ENCODE peak calls at places on chromosomes 3 and 15, in six cellular contexts. One of them, this sample, is unnamed.

GRCh38 chr3:53318522-53318921 is 28.8 kb downstream of the DCP1A start:
- DNase-seq in psoas muscle: no peak
- DNase-seq in heart left ventricle: no peak
- DNase-seq in cardiac muscle cell: peak; percentile 40
- DNase-seq in Panc1: no peak
- DNase-seq in HCT116: no peak
- DNase-seq in this sample: no peak

GRCh38 chr3:115245899-115246298 is 98.8 kb upstream of the ZBTB20 start:
- DNase-seq in psoas muscle: no peak
- DNase-seq in heart left ventricle: no peak
- DNase-seq in cardiac muscle cell: peak; percentile 53
- DNase-seq in Panc1: no peak
- DNase-seq in HCT116: no peak
- DNase-seq in this sample: no peak

GRCh38 chr3:125110016-125110875 is 54.4 kb upstream of the HEG1 start:
- DNase-seq in psoas muscle: no peak
- DNase-seq in heart left ventricle: no peak
- DNase-seq in cardiac muscle cell: peak; percentile 89
- DNase-seq in Panc1: no peak
- DNase-seq in HCT116: peak; percentile 32
- DNase-seq in this sample: no peak

GRCh38 chr15:29682781-29683180 is 139.5 kb downstream of the TJP1 start:
- DNase-seq in psoas muscle: no peak
- DNase-seq in heart left ventricle: no peak
- DNase-seq in cardiac muscle cell: no peak
- DNase-seq in Panc1: no peak
- DNase-seq in HCT116: no peak
- DNase-seq in this sample: no peak

GRCh38 chr3:131261137-131261536 is 120.4 kb upstream of the NUDT16 start:
- DNase-seq in psoas muscle: no peak
- DNase-seq in heart left ventricle: no peak
- DNase-seq in cardiac muscle cell: no peak
- DNase-seq in Panc1: no peak
- DNase-seq in HCT116: no peak
- DNase-seq in this sample: no peak

GRCh38 chr15:68843425-68844311 is 23.0 kb upstream of the ANP32A start:
- DNase-seq in psoas muscle: no peak
- DNase-seq in heart left ventricle: no peak
- DNase-seq in cardiac muscle cell: peak; percentile 27
- DNase-seq in Panc1: no peak
- DNase-seq in HCT116: no peak
- DNase-seq in this sample: no peak

GRCh38 chr3:13891492-13892073 is 11.7 kb upstream of the WNT7A start:
- DNase-seq in psoas muscle: no peak
- DNase-seq in heart left ventricle: no peak
- DNase-seq in cardiac muscle cell: no peak
- DNase-seq in Panc1: no peak
- DNase-seq in HCT116: no peak
- DNase-seq in this sample: no peak

GRCh38 chr15:70121656-70122297 is 24.1 kb upstream of the TLE3 start:
- DNase-seq in psoas muscle: peak; percentile 85
- DNase-seq in heart left ventricle: peak; percentile 59
- DNase-seq in cardiac muscle cell: peak; percentile 98
- DNase-seq in Panc1: no peak
- DNase-seq in HCT116: no peak
- DNase-seq in this sample: peak; percentile 73

GRCh38 chr3:37943631-37944242 is 46.8 kb upstream of the VILL start:
- DNase-seq in psoas muscle: no peak
- DNase-seq in heart left ventricle: no peak
- DNase-seq in cardiac muscle cell: no peak
- DNase-seq in Panc1: no peak
- DNase-seq in HCT116: no peak
- DNase-seq in this sample: no peak

GRCh38 chr3:141360888-141361598 is 7.3 kb upstream of the ZBTB38 start:
- DNase-seq in psoas muscle: no peak
- DNase-seq in heart left ventricle: no peak
- DNase-seq in cardiac muscle cell: peak; percentile 91
- DNase-seq in Panc1: peak; percentile 65
- DNase-seq in HCT116: peak; percentile 59
- DNase-seq in this sample: no peak

GRCh38 chr15:78448441-78449219 is 10.6 kb downstream of the IREB2 start:
- DNase-seq in psoas muscle: no peak
- DNase-seq in heart left ventricle: no peak
- DNase-seq in cardiac muscle cell: no peak
- DNase-seq in Panc1: no peak
- DNase-seq in HCT116: no peak
- DNase-seq in this sample: no peak

GRCh38 chr15:99143655-99144610 is 39.1 kb downstream of the SYNM start:
- DNase-seq in psoas muscle: peak; percentile 93
- DNase-seq in heart left ventricle: peak; percentile 74
- DNase-seq in cardiac muscle cell: peak; percentile 76
- DNase-seq in Panc1: no peak
- DNase-seq in HCT116: no peak
- DNase-seq in this sample: no peak

GRCh38 chr3:100913870-100914654 is 79.2 kb downstream of the ABI3BP start:
- DNase-seq in psoas muscle: no peak
- DNase-seq in heart left ventricle: no peak
- DNase-seq in cardiac muscle cell: peak; percentile 64
- DNase-seq in Panc1: no peak
- DNase-seq in HCT116: no peak
- DNase-seq in this sample: peak; percentile 21

GRCh38 chr15:100725121-100726069 is 123.0 kb downstream of the ASB7 start:
- DNase-seq in psoas muscle: no peak
- DNase-seq in heart left ventricle: no peak
- DNase-seq in cardiac muscle cell: peak; percentile 85
- DNase-seq in Panc1: no peak
- DNase-seq in HCT116: no peak
- DNase-seq in this sample: no peak

GRCh38 chr15:99433757-99434211 is 132.0 kb upstream of the MEF2A start:
- DNase-seq in psoas muscle: peak; percentile 8
- DNase-seq in heart left ventricle: no peak
- DNase-seq in cardiac muscle cell: no peak
- DNase-seq in Panc1: no peak
- DNase-seq in HCT116: no peak
- DNase-seq in this sample: no peak

GRCh38 chr3:100600181-100601042 is 9.0 kb upstream of the ADGRG7 start:
- DNase-seq in psoas muscle: no peak
- DNase-seq in heart left ventricle: no peak
- DNase-seq in cardiac muscle cell: no peak
- DNase-seq in Panc1: no peak
- DNase-seq in HCT116: no peak
- DNase-seq in this sample: no peak

GRCh38 chr15:63793046-63793483 is 40.7 kb downstream of the HERC1 start:
- DNase-seq in psoas muscle: no peak
- DNase-seq in heart left ventricle: no peak
- DNase-seq in cardiac muscle cell: no peak
- DNase-seq in Panc1: no peak
- DNase-seq in HCT116: no peak
- DNase-seq in this sample: no peak

GRCh38 chr3:48088056-48088748 is 72.0 kb upstream of the MAP4 start:
- DNase-seq in psoas muscle: no peak
- DNase-seq in heart left ventricle: peak; percentile 61
- DNase-seq in cardiac muscle cell: no peak
- DNase-seq in Panc1: no peak
- DNase-seq in HCT116: no peak
- DNase-seq in this sample: no peak

GRCh38 chr15:40756938-40757337 is 1.9 kb upstream of the RMDN3 start:
- DNase-seq in psoas muscle: peak; percentile 22
- DNase-seq in heart left ventricle: no peak
- DNase-seq in cardiac muscle cell: no peak
- DNase-seq in Panc1: no peak
- DNase-seq in HCT116: no peak
- DNase-seq in this sample: no peak

GRCh38 chr15:76006136-76006778 is 6.0 kb downstream of the NRG4 start:
- DNase-seq in psoas muscle: no peak
- DNase-seq in heart left ventricle: no peak
- DNase-seq in cardiac muscle cell: peak; percentile 76
- DNase-seq in Panc1: no peak
- DNase-seq in HCT116: no peak
- DNase-seq in this sample: no peak

GRCh38 chr3:13009946-13010315 is 63.3 kb downstream of the IQSEC1 start:
- DNase-seq in psoas muscle: no peak
- DNase-seq in heart left ventricle: no peak
- DNase-seq in cardiac muscle cell: no peak
- DNase-seq in Panc1: no peak
- DNase-seq in HCT116: no peak
- DNase-seq in this sample: no peak

GRCh38 chr15:25710184-25710583 is 152.9 kb downstream of the ATP10A start:
- DNase-seq in psoas muscle: peak; percentile 73
- DNase-seq in heart left ventricle: peak; percentile 59
- DNase-seq in cardiac muscle cell: peak; percentile 24
- DNase-seq in Panc1: no peak
- DNase-seq in HCT116: no peak
- DNase-seq in this sample: no peak

GRCh38 chr3:117671707-117672318 is 962.2 kb downstream of the TUSC7 start:
- DNase-seq in psoas muscle: no peak
- DNase-seq in heart left ventricle: peak; percentile 26
- DNase-seq in cardiac muscle cell: peak; percentile 8
- DNase-seq in Panc1: no peak
- DNase-seq in HCT116: no peak
- DNase-seq in this sample: no peak

GRCh38 chr3:88988906-88989305 is 118.5 kb upstream of the EPHA3 start:
- DNase-seq in psoas muscle: no peak
- DNase-seq in heart left ventricle: no peak
- DNase-seq in cardiac muscle cell: no peak
- DNase-seq in Panc1: no peak
- DNase-seq in HCT116: no peak
- DNase-seq in this sample: no peak

GRCh38 chr15:92902723-92903587 is 2.8 kb downstream of the CHD2 start:
- DNase-seq in psoas muscle: no peak
- DNase-seq in heart left ventricle: no peak
- DNase-seq in cardiac muscle cell: no peak
- DNase-seq in Panc1: no peak
- DNase-seq in HCT116: no peak
- DNase-seq in this sample: no peak

GRCh38 chr3:33046521-33046920 is 50.4 kb downstream of the GLB1 start:
- DNase-seq in psoas muscle: no peak
- DNase-seq in heart left ventricle: no peak
- DNase-seq in cardiac muscle cell: no peak
- DNase-seq in Panc1: no peak
- DNase-seq in HCT116: no peak
- DNase-seq in this sample: no peak

GRCh38 chr3:30934208-30934550 is 39.7 kb upstream of the GADL1 start:
- DNase-seq in psoas muscle: no peak
- DNase-seq in heart left ventricle: no peak
- DNase-seq in cardiac muscle cell: peak; percentile 73
- DNase-seq in Panc1: peak; percentile 17
- DNase-seq in HCT116: peak; percentile 40
- DNase-seq in this sample: peak; percentile 19

GRCh38 chr3:164752814-164753213 is 325.5 kb downstream of the SI start:
- DNase-seq in psoas muscle: no peak
- DNase-seq in heart left ventricle: no peak
- DNase-seq in cardiac muscle cell: no peak
- DNase-seq in Panc1: no peak
- DNase-seq in HCT116: no peak
- DNase-seq in this sample: no peak

GRCh38 chr3:185630182-185630622 is 44.1 kb downstream of the SENP2 start:
- DNase-seq in psoas muscle: peak; percentile 72
- DNase-seq in heart left ventricle: peak; percentile 70
- DNase-seq in cardiac muscle cell: peak; percentile 66
- DNase-seq in Panc1: no peak
- DNase-seq in HCT116: no peak
- DNase-seq in this sample: peak; percentile 37

GRCh38 chr3:13483988-13484695 is 4.0 kb downstream of the HDAC11 start:
- DNase-seq in psoas muscle: peak; percentile 32
- DNase-seq in heart left ventricle: peak; percentile 18
- DNase-seq in cardiac muscle cell: no peak
- DNase-seq in Panc1: no peak
- DNase-seq in HCT116: no peak
- DNase-seq in this sample: no peak

DNA sequence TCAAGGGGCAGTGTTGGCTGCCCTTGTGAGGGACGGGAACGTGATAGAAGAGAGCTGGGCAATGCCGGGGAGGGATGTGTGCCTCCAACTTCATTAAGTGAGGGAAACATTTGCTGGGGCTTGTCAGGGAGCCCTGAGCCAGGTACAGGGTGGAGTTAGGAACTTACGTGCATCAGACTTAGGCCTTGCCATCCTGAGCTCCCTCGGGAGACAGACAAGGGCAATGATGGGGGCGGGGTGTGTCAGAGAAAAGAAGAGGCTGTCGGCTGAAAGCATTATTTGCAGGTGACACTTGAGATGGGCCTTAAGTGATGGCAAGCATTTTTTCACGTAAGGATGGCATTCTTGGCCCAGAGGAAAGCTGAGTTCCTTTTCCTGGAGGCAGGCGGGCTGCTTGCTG is 1.6 kb downstream of the FAM131A start:
- DNase-seq in psoas muscle: no peak
- DNase-seq in heart left ventricle: no peak
- DNase-seq in cardiac muscle cell: no peak
- DNase-seq in Panc1: no peak
- DNase-seq in HCT116: no peak
- DNase-seq in this sample: no peak
- H3K27ac ChIP-seq in psoas muscle: peak overlapping the region; percentile 90
- H3K27ac ChIP-seq in heart left ventricle: peak overlapping the region; percentile 98
- H3K27ac ChIP-seq in cardiac muscle cell: no peak overlapping the region
- H3K27ac ChIP-seq in Panc1: no peak overlapping the region
- H3K27ac ChIP-seq in HCT116: no peak overlapping the region
- H3K27ac ChIP-seq in this sample: peak overlapping the region; percentile 93

GRCh38 chr3:45552031-45552772 is 42.3 kb upstream of the LIMD1 start:
- DNase-seq in psoas muscle: no peak
- DNase-seq in heart left ventricle: no peak
- DNase-seq in cardiac muscle cell: peak; percentile 5
- DNase-seq in Panc1: no peak
- DNase-seq in HCT116: no peak
- DNase-seq in this sample: no peak
- H3K27ac ChIP-seq in psoas muscle: peak overlapping the region; percentile 97
- H3K27ac ChIP-seq in heart left ventricle: peak overlapping the region; percentile 77
- H3K27ac ChIP-seq in cardiac muscle cell: peak overlapping the region; percentile 96
- H3K27ac ChIP-seq in Panc1: no peak overlapping the region
- H3K27ac ChIP-seq in HCT116: no peak overlapping the region
- H3K27ac ChIP-seq in this sample: peak overlapping the region; percentile 8

GRCh38 chr3:77139665-77140064 is 99.8 kb downstream of the ROBO2 start:
- DNase-seq in psoas muscle: no peak
- DNase-seq in heart left ventricle: no peak
- DNase-seq in cardiac muscle cell: no peak
- DNase-seq in Panc1: no peak
- DNase-seq in HCT116: no peak
- DNase-seq in this sample: no peak

DNA sequence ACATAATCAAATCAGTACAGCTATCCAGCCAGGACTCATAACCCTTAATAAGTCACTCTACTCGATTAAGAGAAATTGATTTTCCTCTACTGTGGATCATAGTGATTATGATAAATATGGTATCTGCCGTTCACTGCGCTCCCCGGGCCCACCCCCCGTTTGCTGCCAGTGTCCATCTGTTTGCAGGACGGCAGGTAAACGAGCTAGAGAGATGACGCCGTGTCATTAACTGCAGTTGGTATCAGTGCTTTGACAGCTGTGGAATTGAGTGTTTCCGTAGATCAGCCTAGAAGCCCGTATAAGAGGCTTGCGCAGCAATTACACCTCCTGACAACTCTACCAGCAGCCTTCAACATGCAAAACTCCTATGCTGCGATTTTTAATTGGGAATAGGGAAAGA is 94.9 kb downstream of the ROBO2 start:
- DNase-seq in psoas muscle: no peak
- DNase-seq in heart left ventricle: no peak
- DNase-seq in cardiac muscle cell: no peak
- DNase-seq in Panc1: no peak
- DNase-seq in HCT116: no peak
- DNase-seq in this sample: no peak
- H3K27ac ChIP-seq in psoas muscle: no peak overlapping the region
- H3K27ac ChIP-seq in heart left ventricle: no peak overlapping the region
- H3K27ac ChIP-seq in cardiac muscle cell: no peak overlapping the region
- H3K27ac ChIP-seq in Panc1: no peak overlapping the region
- H3K27ac ChIP-seq in HCT116: no peak overlapping the region
- H3K27ac ChIP-seq in this sample: no peak overlapping the region

GRCh38 chr3:161854232-161854771 is 357.7 kb downstream of the OTOL1 start:
- DNase-seq in psoas muscle: no peak
- DNase-seq in heart left ventricle: no peak
- DNase-seq in cardiac muscle cell: peak; percentile 75
- DNase-seq in Panc1: no peak
- DNase-seq in HCT116: peak; percentile 29
- DNase-seq in this sample: no peak
- H3K27ac ChIP-seq in psoas muscle: no peak overlapping the region
- H3K27ac ChIP-seq in heart left ventricle: no peak overlapping the region
- H3K27ac ChIP-seq in cardiac muscle cell: no peak overlapping the region
- H3K27ac ChIP-seq in Panc1: no peak overlapping the region
- H3K27ac ChIP-seq in HCT116: no peak overlapping the region
- H3K27ac ChIP-seq in this sample: no peak overlapping the region

This sample was measured in ovary.